ENCODE peak calls at places on chromosome 20, in seven cellular contexts. One of them, this sample, is unnamed.

GRCh38 chr20:47357296-47358051 is 975 bp upstream of the ZMYND8 start:
- DNase-seq in NCI-H2029: peak
- DNase-seq in bronchial epithelial cell: peak
- DNase-seq in M059J: peak
- DNase-seq in anterior cingulate cortex: peak
- DNase-seq in endodermal cell: peak
- DNase-seq in neuronal stem cell: no peak
- DNase-seq in this sample: peak

GRCh38 chr20:61848851-61849250 is 216.8 kb downstream of the TAF4 start:
- DNase-seq in NCI-H2029: no peak
- DNase-seq in bronchial epithelial cell: no peak
- DNase-seq in M059J: no peak
- DNase-seq in anterior cingulate cortex: no peak
- DNase-seq in endodermal cell: no peak
- DNase-seq in neuronal stem cell: no peak
- DNase-seq in this sample: no peak

GRCh38 chr20:20209684-20210083 is 157.4 kb downstream of the CFAP61 start:
- DNase-seq in NCI-H2029: no peak
- DNase-seq in bronchial epithelial cell: no peak
- DNase-seq in M059J: no peak
- DNase-seq in anterior cingulate cortex: no peak
- DNase-seq in endodermal cell: no peak
- DNase-seq in neuronal stem cell: no peak
- DNase-seq in this sample: no peak

GRCh38 chr20:4488407-4489339 is 233.0 kb upstream of the PRND start:
- DNase-seq in NCI-H2029: no peak
- DNase-seq in bronchial epithelial cell: peak
- DNase-seq in M059J: peak
- DNase-seq in anterior cingulate cortex: no peak
- DNase-seq in endodermal cell: no peak
- DNase-seq in neuronal stem cell: no peak
- DNase-seq in this sample: no peak

GRCh38 chr20:4671015-4671414 is 50.7 kb upstream of the PRND start:
- DNase-seq in NCI-H2029: no peak
- DNase-seq in bronchial epithelial cell: no peak
- DNase-seq in M059J: no peak
- DNase-seq in anterior cingulate cortex: no peak
- DNase-seq in endodermal cell: no peak
- DNase-seq in neuronal stem cell: no peak
- DNase-seq in this sample: no peak

GRCh38 chr20:6708010-6708409 is 59.5 kb upstream of the BMP2 start:
- DNase-seq in NCI-H2029: no peak
- DNase-seq in bronchial epithelial cell: peak
- DNase-seq in M059J: peak
- DNase-seq in anterior cingulate cortex: no peak
- DNase-seq in endodermal cell: peak
- DNase-seq in neuronal stem cell: no peak
- DNase-seq in this sample: no peak

GRCh38 chr20:16206817-16207216 is 366.4 kb downstream of the KIF16B start:
- DNase-seq in NCI-H2029: no peak
- DNase-seq in bronchial epithelial cell: no peak
- DNase-seq in M059J: peak
- DNase-seq in anterior cingulate cortex: no peak
- DNase-seq in endodermal cell: no peak
- DNase-seq in neuronal stem cell: no peak
- DNase-seq in this sample: no peak

GRCh38 chr20:833450-834150 is at the start of gene FAM110A:
- DNase-seq in NCI-H2029: peak
- DNase-seq in bronchial epithelial cell: peak
- DNase-seq in M059J: peak
- DNase-seq in anterior cingulate cortex: peak
- DNase-seq in endodermal cell: peak
- DNase-seq in neuronal stem cell: peak
- DNase-seq in this sample: peak